ENCODE peak calls at places on chromosome 14, in seven cellular contexts. P is cardiac muscle cell, E is GM23338, Z is fibroblast of lung, D is breast epithelium, Y is sigmoid colon, O is ovary. X is an unnamed sample.

GRCh38 chr14:93788557-93789365 is 476 bp upstream of the PRIMA1 start:
- DNase-seq in P (peak), E (peak), Z (no peak), D (no peak), Y (peak), O (peak), X (no peak)

GRCh38 chr14:53955671-53956426 is 776 bp downstream of the BMP4 start:
- DNase-seq in P (peak), E (peak), Z (peak), D (no peak), Y (peak), O (peak), X (no peak)

GRCh38 chr14:104395276-104395675 is 184.3 kb upstream of the C14orf180 start:
- DNase-seq in P (no peak), E (no peak), Z (no peak), D (no peak), Y (no peak), O (no peak), X (no peak)

GRCh38 chr14:87935081-87935828 is 57.7 kb downstream of the GALC start:
- DNase-seq in P (no peak), E (no peak), Z (no peak), D (no peak), Y (no peak), O (no peak), X (no peak)

GRCh38 chr14:57732886-57733285 is 133.0 kb downstream of the SLC35F4 start:
- DNase-seq in P (peak), E (no peak), Z (peak), D (no peak), Y (no peak), O (no peak), X (no peak)

GRCh38 chr14:84343637-84344036 is 1186.3 kb upstream of the FLRT2 start:
- DNase-seq in P (peak), E (no peak), Z (peak), D (no peak), Y (no peak), O (no peak), X (no peak)

GRCh38 chr14:34484726-34485125 is 22.7 kb upstream of the SPTSSA start:
- DNase-seq in P (no peak), E (no peak), Z (no peak), D (no peak), Y (no peak), O (no peak), X (no peak)

GRCh38 chr14:72563676-72564075 is 330.2 kb downstream of the DPF3 start:
- DNase-seq in P (no peak), E (no peak), Z (no peak), D (no peak), Y (no peak), O (no peak), X (no peak)

GRCh38 chr14:92540472-92541048 is 27.0 kb downstream of the RIN3 start:
- DNase-seq in P (peak), E (peak), Z (peak), D (peak), Y (peak), O (peak), X (no peak)

GRCh38 chr14:93269341-93270068 is 62.4 kb downstream of the UBR7 start:
- DNase-seq in P (peak), E (peak), Z (peak), D (no peak), Y (no peak), O (no peak), X (no peak)

GRCh38 chr14:61477845-61478438 is 156.6 kb downstream of the PRKCH start:
- DNase-seq in P (peak), E (no peak), Z (peak), D (peak), Y (peak), O (no peak), X (no peak)

GRCh38 chr14:100709252-100709955 is 17.3 kb upstream of the DLK1 start:
- DNase-seq in P (peak), E (peak), Z (peak), D (no peak), Y (no peak), O (peak), X (no peak)

GRCh38 chr14:51398898-51399297 is 158.9 kb downstream of the TMX1 start:
- DNase-seq in P (peak), E (no peak), Z (peak), D (no peak), Y (no peak), O (no peak), X (no peak)
- TF ChIP-seq CTCF in P (no peak), E (no peak), Z (no peak), D (no peak), Y (no peak), O (no peak), X (peak)

DNA sequence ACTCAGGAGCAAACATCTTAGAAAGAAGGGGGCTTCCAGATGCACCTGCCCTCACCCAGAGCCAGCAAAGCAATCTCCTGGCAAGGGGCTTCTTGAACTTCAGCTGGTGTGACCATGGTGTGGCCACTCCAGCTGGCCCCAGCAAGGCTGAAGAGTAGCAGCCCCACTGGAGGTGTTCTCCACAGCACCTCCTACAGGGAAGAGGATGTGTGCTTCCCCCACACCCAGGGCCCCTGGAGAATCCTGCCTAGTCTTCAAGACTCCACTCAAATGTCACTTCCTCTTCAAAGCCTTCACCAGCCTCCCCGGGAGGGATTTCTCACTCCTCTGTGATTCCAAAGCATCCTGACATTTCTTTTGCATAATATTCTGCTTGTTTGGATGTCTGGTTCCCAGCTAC is 8.5 kb downstream of the RAB15 start:
- DNase-seq in P (no peak), E (no peak), Z (no peak), D (no peak), Y (no peak), O (no peak), X (no peak)
- TF ChIP-seq CTCF in P (no peak), E (no peak), Z (no peak), D (no peak), Y (no peak), O (no peak), X (peak)

GRCh38 chr14:49464885-49465284 is 121.3 kb downstream of the RPS29 start:
- DNase-seq in P (peak), E (peak), Z (no peak), D (no peak), Y (no peak), O (no peak), X (no peak)
- TF ChIP-seq CTCF in P (peak), E (peak), Z (no peak), D (no peak), Y (no peak), O (no peak), X (peak)

DNA sequence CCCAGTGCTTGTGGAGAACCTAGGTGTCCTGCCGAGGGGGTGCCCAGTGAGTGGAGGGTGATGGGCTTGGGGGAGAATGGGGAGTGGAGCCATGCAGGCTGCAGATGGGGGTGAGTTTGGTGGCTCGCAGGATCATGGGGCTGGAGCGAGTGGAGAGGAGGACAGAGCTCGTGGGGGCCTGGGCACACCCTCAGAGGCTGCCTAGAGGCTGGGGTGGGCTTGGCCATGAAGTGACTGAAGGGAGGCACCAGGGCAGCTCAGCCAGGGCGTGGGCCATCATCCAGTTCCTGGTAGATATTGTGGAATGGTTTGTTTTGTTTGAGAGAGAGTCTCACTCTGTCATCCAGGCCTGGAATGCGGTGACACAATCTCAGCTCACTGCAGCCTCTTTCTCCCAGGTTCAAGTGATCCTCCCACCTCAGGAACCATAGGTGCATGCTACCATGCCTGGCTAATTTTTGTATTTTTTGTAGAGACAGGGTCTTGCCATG is 43.4 kb upstream of the AMN start:
- DNase-seq in P (no peak), E (no peak), Z (no peak), D (no peak), Y (no peak), O (no peak), X (no peak)
- TF ChIP-seq CTCF in P (no peak), E (no peak), Z (no peak), D (no peak), Y (no peak), O (no peak), X (no peak)

DNA sequence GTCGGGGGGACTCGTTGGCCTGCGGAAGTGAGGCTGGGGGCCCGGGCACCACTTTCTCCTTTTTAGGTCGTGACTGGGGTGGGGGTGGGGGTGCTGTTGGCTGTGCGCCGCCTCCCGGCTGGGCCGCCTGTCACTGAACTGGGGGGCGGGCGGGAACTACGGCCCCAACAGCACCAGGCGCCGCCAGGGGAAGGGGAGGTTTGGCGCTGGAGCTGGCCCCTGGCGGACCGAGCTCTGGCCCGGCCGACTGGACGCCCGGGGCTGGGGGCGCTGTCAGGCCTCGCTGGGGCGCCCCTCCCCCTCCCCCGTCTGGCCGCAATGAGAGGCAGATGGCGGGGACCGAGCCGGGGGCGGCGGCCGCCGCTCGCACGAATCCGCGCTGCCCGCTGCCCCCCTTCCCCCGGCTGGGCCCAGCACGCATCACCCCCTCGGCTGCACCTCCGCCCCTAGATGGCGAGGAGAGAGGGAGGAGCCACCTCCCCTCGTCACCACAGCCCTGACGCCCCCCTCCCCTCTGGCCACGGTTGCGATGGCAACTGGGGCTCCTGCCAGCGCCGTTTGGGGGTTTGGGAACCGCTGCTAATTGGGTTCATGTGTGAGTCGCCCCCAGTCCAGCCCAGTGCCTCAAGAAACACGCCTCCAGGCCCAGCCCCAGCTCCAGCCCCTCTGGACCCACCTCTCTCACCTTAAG is 723 bp downstream of the NFATC4 start:
- DNase-seq in P (peak), E (peak), Z (peak), D (peak), Y (peak), O (peak), X (no peak)
- TF ChIP-seq CTCF in P (no peak), E (no peak), Z (no peak), D (no peak), Y (no peak), O (no peak), X (peak)

DNA sequence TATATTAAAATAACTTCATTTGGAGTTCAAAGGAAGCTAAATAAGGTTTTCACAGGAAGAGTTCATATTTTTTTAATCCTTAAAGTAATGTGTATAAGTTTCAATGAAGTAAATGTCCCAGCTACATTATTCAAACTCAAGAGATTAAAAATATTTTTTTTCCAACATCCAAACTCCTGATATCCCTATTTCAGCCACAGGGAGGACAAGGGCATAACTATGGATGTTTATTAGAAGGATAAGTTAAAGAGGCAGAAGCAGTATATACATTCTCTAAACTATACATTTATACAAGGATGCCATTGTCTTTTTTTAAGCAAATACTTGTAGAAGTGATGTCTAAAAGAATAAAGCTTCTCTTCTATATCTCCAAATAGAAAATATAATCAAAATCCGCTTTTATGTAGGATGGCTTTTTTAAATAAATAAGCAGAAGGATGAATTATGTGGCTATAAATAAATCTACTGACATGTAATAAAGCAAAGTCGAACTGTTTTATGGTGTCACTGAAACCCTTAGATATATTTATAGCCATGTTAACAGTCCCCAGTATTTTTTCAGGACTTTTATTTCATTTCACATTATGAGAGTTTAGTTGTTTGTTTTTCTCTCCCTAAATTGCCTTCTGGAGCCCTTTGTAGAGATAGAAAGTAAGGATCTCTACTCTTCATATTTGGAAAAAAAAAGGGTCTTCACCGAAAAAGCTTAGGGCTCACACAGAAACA is 936.5 kb downstream of the DIO2 start:
- DNase-seq in P (no peak), E (no peak), Z (no peak), D (no peak), Y (no peak), O (no peak), X (no peak)
- TF ChIP-seq CTCF in P (no peak), E (peak), Z (no peak), D (no peak), Y (peak), O (no peak), X (peak)

GRCh38 chr14:24051789-24052655 is at the start of gene CARMIL3:
- DNase-seq in P (peak), E (peak), Z (peak), D (no peak), Y (peak), O (peak), X (no peak)

GRCh38 chr14:24053548-24054323 is 1.9 kb downstream of the CARMIL3 start:
- DNase-seq in P (no peak), E (no peak), Z (no peak), D (peak), Y (peak), O (no peak), X (no peak)

GRCh38 chr14:24054324-24054641 is 2.5 kb downstream of the CARMIL3 start:
- DNase-seq in P (no peak), E (no peak), Z (no peak), D (no peak), Y (no peak), O (no peak), X (no peak)

GRCh38 chr14:24052656-24053547 is 1.1 kb downstream of the CARMIL3 start:
- DNase-seq in P (no peak), E (no peak), Z (no peak), D (no peak), Y (no peak), O (no peak), X (no peak)

GRCh38 chr14:24051162-24051788 is 534 bp upstream of the CARMIL3 start:
- DNase-seq in P (no peak), E (peak), Z (no peak), D (no peak), Y (peak), O (no peak), X (no peak)
- TF ChIP-seq CTCF in P (no peak), E (no peak), Z (no peak), D (no peak), Y (no peak), O (no peak), X (no peak)